ENCODE peak calls at places on chromosome 13, in four cellular contexts. C, P, X and Z are unnamed samples. For H3K36me3 and H3K4me1, the result is how much of the 10 kb centered on the place peaks cover.

GRCh38 chr13:112761701-112762689 is 72.2 kb downstream of the ATP11A start:
- DNase-seq in P (no peak), X (no peak), C (no peak), Z (no peak)

GRCh38 chr13:46899801-46900200 is 2.9 kb upstream of the HTR2A start:
- DNase-seq in C (no peak), P (no peak), X (no peak), Z (no peak)

GRCh38 chr13:67221630-67222226 is 8.4 kb downstream of the PCDH9 start:
- DNase-seq in P (no peak), X (no peak), C (no peak), Z (no peak)

GRCh38 chr13:60398438-60398891 is 1.4 kb downstream of the TDRD3 start:
- DNase-seq in C (no peak), X (no peak), P (no peak), Z (no peak)

GRCh38 chr13:83752141-83752540 is 130.1 kb downstream of the SLITRK1 start:
- DNase-seq in P (no peak), X (no peak), C (no peak), Z (no peak)

GRCh38 chr13:39684531-39685137 is 29.2 kb downstream of the COG6 start:
- DNase-seq in C (no peak), X (peak), P (no peak), Z (no peak)

GRCh38 chr13:44474122-44474910 is 100.7 kb downstream of the SERP2 start:
- DNase-seq in X (no peak), C (no peak), P (no peak), Z (no peak)

GRCh38 chr13:99992912-99993311 is 11.3 kb downstream of the ZIC2 start:
- DNase-seq in C (no peak), P (no peak), X (no peak), Z (no peak)

GRCh38 chr13:110119943-110120905 is 186.7 kb downstream of the COL4A1 start:
- DNase-seq in C (no peak), X (no peak), P (no peak), Z (no peak)

GRCh38 chr13:46160474-46161066 is 21.4 kb downstream of the LCP1 start:
- DNase-seq in C (no peak), X (peak), P (no peak), Z (no peak)

GRCh38 chr13:90302113-90302512 is 1045.4 kb upstream of the MIR17HG start:
- DNase-seq in C (no peak), P (no peak), X (no peak), Z (no peak)

GRCh38 chr13:44819762-44820161 is 169.5 kb downstream of the NUFIP1 start:
- DNase-seq in C (no peak), X (no peak), P (no peak), Z (no peak)

GRCh38 chr13:71522976-71523517 is 344.0 kb downstream of the DACH1 start:
- DNase-seq in C (no peak), P (no peak), X (no peak), Z (no peak)

GRCh38 chr13:30905932-30906383 is at the start of gene MEDAG:
- DNase-seq in C (no peak), P (no peak), X (no peak), Z (peak)

GRCh38 chr13:29594310-29594709 is 1.2 kb downstream of the SLC7A1 start:
- DNase-seq in C (no peak), X (peak), P (peak), Z (no peak)

GRCh38 chr13:74920361-74920760 is 561.6 kb downstream of the TBC1D4 start:
- DNase-seq in P (no peak), C (no peak), X (no peak), Z (no peak)

GRCh38 chr13:23898101-23898500 is 799 bp upstream of the C1QTNF9B start:
- DNase-seq in C (no peak), P (no peak), X (no peak), Z (no peak)

GRCh38 chr13:73288596-73288995 is 229.8 kb downstream of the KLF5 start:
- DNase-seq in X (no peak), P (no peak), C (no peak), Z (no peak)

GRCh38 chr13:40798380-40798779 is 9.0 kb downstream of the SLC25A15 start:
- DNase-seq in C (no peak), P (no peak), X (peak), Z (no peak)

GRCh38 chr13:95485045-95485517 is 67.4 kb upstream of the CLDN10 start:
- DNase-seq in X (no peak), C (no peak), P (no peak), Z (no peak)

GRCh38 chr13:53250977-53251376 is 222.4 kb downstream of the OLFM4 start:
- DNase-seq in P (no peak), C (no peak), X (no peak), Z (no peak)

GRCh38 chr13:19927117-19927734 is 31.3 kb upstream of the ZMYM2 start:
- DNase-seq in X (peak), P (no peak), C (no peak), Z (no peak)

GRCh38 chr13:79051472-79051871 is 354.6 kb downstream of the RBM26 start:
- DNase-seq in X (no peak), C (no peak), P (no peak), Z (no peak)

GRCh38 chr13:98938801-98939200 is 39.1 kb downstream of the DOCK9 start:
- DNase-seq in P (no peak), X (no peak), C (no peak), Z (no peak)

GRCh38 chr13:26053418-26053980 is 1.7 kb upstream of the SHISA2 start:
- DNase-seq in P (no peak), X (no peak), C (no peak), Z (no peak)

GRCh38 chr13:30567072-30567471 is 50.6 kb upstream of the USPL1 start:
- DNase-seq in C (no peak), X (no peak), P (no peak), Z (no peak)

GRCh38 chr13:74217816-74218215 is 83.6 kb upstream of the KLF12 start:
- DNase-seq in X (no peak), P (no peak), C (no peak), Z (no peak)

GRCh38 chr13:98216135-98216565 is 39.1 kb upstream of the RNF113B start:
- DNase-seq in C (no peak), P (no peak), X (no peak), Z (no peak)

GRCh38 chr13:64164435-64164834 is 2748.8 kb upstream of the PCDH20 start:
- DNase-seq in P (no peak), X (no peak), C (no peak), Z (no peak)

GRCh38 chr13:29707876-29708543 is 112.5 kb upstream of the SLC7A1 start:
- DNase-seq in C (peak), P (no peak), X (peak), Z (no peak)

GRCh38 chr13:77565635-77566034 is 30.1 kb downstream of the SCEL start:
- DNase-seq in P (no peak), X (no peak), C (no peak), Z (no peak)

GRCh38 chr13:48518083-48518482 is 14.8 kb downstream of the RCBTB2 start:
- DNase-seq in X (no peak), C (no peak), P (no peak), Z (no peak)

GRCh38 chr13:48514776-48515175 is 18.1 kb downstream of the RCBTB2 start:
- DNase-seq in C (no peak), P (no peak), X (no peak), Z (no peak)

GRCh38 chr13:48511621-48512232 is 21.2 kb downstream of the RCBTB2 start:
- DNase-seq in X (no peak), C (no peak), P (no peak), Z (no peak)

DNA sequence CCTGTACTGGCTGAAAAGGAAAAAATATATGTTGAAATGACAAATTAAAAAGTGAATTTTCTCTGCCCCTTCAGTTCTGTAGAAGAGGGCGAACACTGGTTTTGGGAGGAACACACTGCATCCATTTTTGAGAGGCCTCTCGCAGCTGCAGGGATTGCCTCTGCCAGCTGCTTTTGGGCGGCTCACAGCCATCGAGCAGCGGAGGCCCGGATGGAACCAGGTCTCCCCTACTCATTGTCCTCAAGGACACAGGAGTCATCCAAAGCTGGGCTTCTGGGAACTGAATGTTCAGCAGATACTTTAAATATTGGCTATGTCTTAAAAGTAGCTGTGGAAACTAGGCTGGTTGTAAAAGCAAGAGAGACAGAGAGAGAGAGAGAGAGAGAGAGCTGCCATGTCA is 17.1 kb downstream of the RCBTB2 start:
- DNase-seq in C (no peak), X (no peak), P (no peak), Z (no peak)
- H3K36me3 ChIP-seq in C (under half), X (under half), P (under half), Z (under half)

GRCh38 chr13:50133277-50133953 is 118.2 kb downstream of the KCNRG start:
- DNase-seq in X (no peak), C (no peak), P (no peak), Z (no peak)
- H3K4me1 ChIP-seq in X (under half), C (under half), P (under half), Z (under half)

GRCh38 chr13:102311433-102311796 is 90.4 kb downstream of the FGF14 start:
- DNase-seq in X (no peak), P (no peak), C (no peak), Z (no peak)

GRCh38 chr13:102310691-102311432 is 91.0 kb downstream of the FGF14 start:
- DNase-seq in X (no peak), P (no peak), C (no peak), Z (no peak)

GRCh38 chr13:102311901-102312300 is 89.9 kb downstream of the FGF14 start:
- DNase-seq in P (no peak), X (no peak), C (no peak), Z (no peak)

GRCh38 chr13:102312841-102313240 is 89.0 kb downstream of the FGF14 start:
- DNase-seq in X (no peak), P (no peak), C (no peak), Z (no peak)

DNA sequence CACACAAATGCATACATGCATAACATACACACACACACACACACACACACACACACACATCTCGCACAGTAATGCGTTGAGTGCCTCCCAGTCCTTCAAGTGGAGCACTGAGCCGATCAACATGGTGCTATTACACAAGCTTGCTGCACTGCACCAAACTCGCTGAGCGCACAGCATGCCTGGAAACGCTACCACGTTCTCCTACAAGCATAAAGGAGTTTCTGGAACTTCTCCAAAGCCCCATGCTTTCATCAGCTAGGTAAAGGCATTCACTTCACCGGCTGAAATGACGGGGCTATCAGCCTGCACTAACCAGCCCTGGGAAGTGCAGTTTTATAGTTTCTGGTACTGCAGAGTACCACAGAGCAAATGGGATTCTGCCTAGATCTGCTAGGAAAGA is 92.7 kb downstream of the FGF14 start:
- DNase-seq in P (no peak), X (no peak), C (no peak), Z (no peak)
- H3K27ac ChIP-seq in P (no peak), X (no peak), C (no peak), Z (no peak)

GRCh38 chr13:113975416-113975815 is 1.5 kb upstream of the C13orf46 start:
- DNase-seq in P (no peak), C (no peak), X (no peak), Z (no peak)

GRCh38 chr13:113976711-113977684 is 3.1 kb upstream of the C13orf46 start:
- DNase-seq in X (no peak), P (no peak), C (no peak), Z (no peak)

GRCh38 chr13:113978741-113979481 is 5.0 kb upstream of the C13orf46 start:
- DNase-seq in P (no peak), X (no peak), C (no peak), Z (no peak)

GRCh38 chr13:113979791-113980471 is 6.1 kb upstream of the C13orf46 start:
- DNase-seq in C (no peak), P (no peak), X (no peak), Z (no peak)

DNA sequence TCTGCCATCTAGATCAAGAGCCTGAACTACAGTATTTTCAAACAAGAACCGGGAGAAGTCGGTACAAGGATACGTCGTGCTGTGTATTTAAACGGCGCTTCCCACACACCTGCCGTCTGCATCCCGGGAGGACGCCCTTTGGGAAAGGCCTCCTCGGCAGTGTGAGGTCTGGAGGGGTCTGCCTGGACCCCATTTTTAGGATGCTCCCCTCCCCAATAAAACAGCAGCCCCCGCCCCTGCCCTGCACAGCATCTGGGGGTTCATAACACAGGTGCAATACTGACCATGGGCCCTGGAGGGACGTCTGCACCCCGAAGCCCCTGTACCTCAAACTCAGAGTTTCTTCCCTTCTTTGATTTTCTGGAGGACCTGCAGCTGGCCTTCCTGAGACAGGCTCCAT is 4.1 kb upstream of the C13orf46 start:
- DNase-seq in C (no peak), X (no peak), P (no peak), Z (no peak)
- H3K36me3 ChIP-seq in C (half or more), X (half or more), P (half or more), Z (half or more)

DNA sequence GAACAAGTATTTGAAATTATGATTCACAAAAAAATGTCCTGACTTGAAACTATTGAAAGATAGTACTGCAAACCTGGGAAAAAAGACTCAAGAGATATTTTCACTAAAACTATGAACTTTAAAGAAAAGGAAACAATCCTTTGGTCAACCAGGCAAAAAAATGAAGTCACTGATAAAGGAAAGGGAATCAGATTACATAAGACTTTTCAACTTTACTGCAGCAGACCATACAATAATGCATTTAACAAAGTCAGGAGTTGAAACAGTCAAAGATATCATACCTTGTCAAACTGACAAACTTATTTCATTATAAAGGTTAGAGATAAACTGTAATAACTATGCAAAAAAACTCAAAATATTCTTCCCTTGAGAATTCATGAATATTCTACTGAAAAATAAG is 361.6 kb downstream of the DLEU7 start:
- DNase-seq in X (no peak), C (no peak), P (no peak), Z (no peak)
- H3K4me1 ChIP-seq in X (under half), C (under half), P (under half), Z (under half)

DNA sequence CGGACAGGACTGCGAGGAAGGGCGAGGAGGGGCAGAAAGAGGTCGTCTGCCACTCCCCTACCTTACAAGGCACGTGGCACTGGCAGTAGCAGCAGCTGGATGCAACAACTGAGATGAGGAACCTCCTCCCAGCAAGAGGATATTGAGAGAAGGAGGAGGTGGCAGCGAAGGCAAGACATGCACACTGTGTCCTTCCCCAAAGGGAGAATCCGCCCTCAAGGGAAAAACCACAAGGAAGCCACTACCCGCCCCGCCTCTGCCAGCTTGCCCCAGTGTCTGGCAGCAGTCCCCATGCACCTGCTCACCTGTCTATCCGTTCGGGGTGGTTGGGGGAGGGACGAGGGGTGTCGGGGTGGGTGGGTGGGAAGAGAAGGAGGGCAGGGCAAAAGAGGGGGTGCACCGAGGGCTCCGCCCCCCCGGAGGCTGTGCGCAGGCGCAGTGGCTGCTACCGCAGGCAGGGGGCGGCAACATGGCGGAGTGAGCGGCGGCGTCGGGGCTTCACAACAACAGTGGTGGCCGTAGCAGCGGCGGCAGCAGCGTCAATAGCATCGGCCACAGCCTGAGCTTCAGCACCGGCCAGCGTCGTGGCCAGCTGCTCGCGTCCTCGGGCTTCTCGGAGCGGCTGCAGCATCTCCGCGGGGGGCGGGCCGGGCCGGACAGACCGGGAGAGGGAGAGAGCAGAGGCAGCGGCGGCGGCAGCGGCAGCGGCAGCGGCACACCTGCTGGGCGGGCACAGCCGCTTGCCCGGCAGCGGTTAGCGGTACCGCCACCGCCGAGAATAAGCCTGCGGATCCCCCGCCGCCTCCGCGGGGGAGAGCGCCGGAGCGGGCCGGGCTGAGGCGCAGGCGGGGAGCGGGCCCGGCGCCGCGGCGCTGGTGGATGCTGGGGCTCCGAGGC is at the start of gene NBEA:
- DNase-seq in X (peak), P (peak), C (peak), Z (peak)
- H3K27ac ChIP-seq in X (no peak), P (no peak), C (no peak), Z (peak)

DNA sequence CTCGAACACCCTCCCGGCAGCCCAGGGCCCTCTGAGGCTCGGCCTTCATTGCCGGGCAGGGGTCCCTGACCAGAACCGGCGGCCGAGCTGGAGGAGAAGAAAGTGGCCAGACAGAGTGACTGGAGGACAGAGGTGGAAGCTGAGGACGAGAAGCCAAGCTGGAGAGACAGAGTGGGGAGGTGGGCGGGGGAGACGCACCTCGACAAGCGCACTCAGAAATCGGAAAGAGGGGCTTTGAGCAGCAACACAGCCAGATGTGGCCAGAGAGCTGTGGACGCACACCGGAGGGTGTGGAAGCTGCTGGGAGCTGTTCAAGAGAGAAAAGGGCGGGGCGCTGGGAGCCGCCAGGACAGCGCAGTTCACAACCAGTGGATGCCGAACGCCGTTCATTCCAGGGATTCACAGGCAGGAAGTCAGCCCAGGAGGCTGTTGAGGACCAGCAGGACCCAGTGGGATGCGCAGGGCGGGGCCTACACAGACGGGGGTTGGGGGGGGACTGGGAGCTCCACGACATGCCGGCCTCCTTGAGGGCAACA is 28.2 kb upstream of the C13orf46 start:
- DNase-seq in C (no peak), X (no peak), P (no peak), Z (no peak)
- H3K36me3 ChIP-seq in C (half or more), X (under half), P (half or more), Z (under half)